ENCODE peak calls at places on chromosomes 13 and 19, in six cellular contexts. I, M, X, J, U and A are unnamed samples.

GRCh38 chr19:35253316-35254286 is 4.8 kb downstream of the LSR start:
- DNase-seq in X (no peak), M (no peak), I (no peak), J (peak), U (peak), A (no peak)

GRCh38 chr19:51158474-51159129 is 16.5 kb downstream of the SIGLEC7 start:
- DNase-seq in J (peak), U (peak), M (no peak), I (no peak), X (no peak), A (peak)

GRCh38 chr19:3250675-3251074 is 26.2 kb downstream of the CELF5 start:
- DNase-seq in X (no peak), J (peak), M (no peak), I (no peak), U (peak), A (peak)

GRCh38 chr19:36950335-36951119 is 34.4 kb downstream of the ZNF568 start:
- DNase-seq in U (no peak), X (no peak), I (no peak), J (peak), M (no peak), A (no peak)

GRCh38 chr19:52809801-52810200 is 11.6 kb downstream of the ZNF28 start:
- DNase-seq in M (no peak), J (no peak), I (no peak), U (no peak), X (no peak), A (no peak)

GRCh38 chr13:35283856-35284255 is 192.6 kb downstream of the MAB21L1 start:
- DNase-seq in J (no peak), M (no peak), U (no peak), X (no peak), I (no peak), A (no peak)

GRCh38 chr19:50204811-50205675 is 1.6 kb downstream of the MYH14 start:
- DNase-seq in M (peak), J (peak), I (no peak), U (peak), X (no peak), A (peak)

GRCh38 chr13:40187324-40187795 is 479.1 kb downstream of the FOXO1 start:
- DNase-seq in I (no peak), X (no peak), M (no peak), U (no peak), J (peak), A (no peak)

GRCh38 chr19:16368385-16369305 is 44.0 kb downstream of the KLF2 start:
- DNase-seq in U (no peak), I (no peak), M (no peak), X (no peak), J (no peak), A (no peak)

GRCh38 chr13:40381935-40382764 is 284.3 kb downstream of the FOXO1 start:
- DNase-seq in U (peak), J (no peak), X (no peak), M (no peak), I (no peak), A (no peak)

GRCh38 chr13:45598597-45598996 is 16.9 kb downstream of the ERICH6B start:
- DNase-seq in M (no peak), X (no peak), U (no peak), I (no peak), J (no peak), A (no peak)

GRCh38 chr13:25633108-25633507 is 261.3 kb downstream of the ATP8A2 start:
- DNase-seq in X (no peak), I (no peak), U (no peak), M (no peak), J (peak), A (no peak)

GRCh38 chr13:77028202-77028601 is 1.2 kb upstream of the FBXL3 start:
- DNase-seq in J (peak), X (peak), I (no peak), M (no peak), U (no peak), A (no peak)

GRCh38 chr13:48629282-48629681 is 24.4 kb upstream of the CYSLTR2 start:
- DNase-seq in M (no peak), X (no peak), I (no peak), J (no peak), U (no peak), A (no peak)

GRCh38 chr13:36709136-36709895 is 35.5 kb downstream of the SERTM1 start:
- DNase-seq in I (no peak), M (no peak), X (no peak), U (no peak), J (no peak), A (no peak)

GRCh38 chr19:2726160-2726855 is 5.1 kb upstream of the DIRAS1 start:
- DNase-seq in M (no peak), X (no peak), U (no peak), J (no peak), I (no peak), A (no peak)

GRCh38 chr19:31064486-31064885 is 284.8 kb downstream of the TSHZ3 start:
- DNase-seq in X (no peak), U (no peak), I (no peak), M (no peak), J (peak), A (no peak)

GRCh38 chr13:88919970-88920628 is 1248.9 kb downstream of the SLITRK5 start:
- DNase-seq in M (no peak), I (no peak), X (no peak), J (no peak), U (no peak), A (no peak)

GRCh38 chr19:3712663-3713531 is 4.7 kb downstream of the TJP3 start:
- DNase-seq in M (peak), U (no peak), X (no peak), J (no peak), I (no peak), A (peak)

GRCh38 chr13:21354721-21355120 is 104.4 kb downstream of the ZDHHC20 start:
- DNase-seq in J (no peak), M (no peak), I (no peak), X (no peak), U (no peak), A (no peak)

GRCh38 chr19:35899547-35900214 is 659 bp downstream of the NFKBID start:
- DNase-seq in J (peak), U (peak), M (peak), I (no peak), X (peak), A (peak)

GRCh38 chr19:44587863-44588752 is 25.3 kb upstream of the IGSF23 start:
- DNase-seq in I (peak), X (no peak), U (no peak), J (peak), M (no peak), A (peak)
- H3K27ac ChIP-seq in I (peak), X (no peak), U (no peak), J (no peak), M (no peak), A (peak)

GRCh38 chr19:10194500-10195198 is at the start of gene DNMT1:
- DNase-seq in I (peak), X (peak), U (peak), J (peak), M (peak), A (peak)

GRCh38 chr19:10191347-10191746 is 3.4 kb downstream of the DNMT1 start:
- DNase-seq in I (peak), X (peak), M (no peak), U (no peak), J (no peak), A (no peak)

GRCh38 chr19:10193666-10194499 is 870 bp downstream of the DNMT1 start:
- DNase-seq in I (no peak), U (peak), M (peak), J (peak), X (no peak), A (no peak)

GRCh38 chr19:10195199-10195519 is 406 bp upstream of the DNMT1 start:
- DNase-seq in U (no peak), J (no peak), M (no peak), X (no peak), I (no peak), A (no peak)

GRCh38 chr19:10192922-10193321 is 1.8 kb downstream of the DNMT1 start:
- DNase-seq in J (no peak), U (no peak), X (no peak), M (no peak), I (no peak), A (no peak)
- H3K27ac ChIP-seq in J (no peak), U (no peak), X (no peak), M (no peak), I (no peak), A (no peak)

DNA sequence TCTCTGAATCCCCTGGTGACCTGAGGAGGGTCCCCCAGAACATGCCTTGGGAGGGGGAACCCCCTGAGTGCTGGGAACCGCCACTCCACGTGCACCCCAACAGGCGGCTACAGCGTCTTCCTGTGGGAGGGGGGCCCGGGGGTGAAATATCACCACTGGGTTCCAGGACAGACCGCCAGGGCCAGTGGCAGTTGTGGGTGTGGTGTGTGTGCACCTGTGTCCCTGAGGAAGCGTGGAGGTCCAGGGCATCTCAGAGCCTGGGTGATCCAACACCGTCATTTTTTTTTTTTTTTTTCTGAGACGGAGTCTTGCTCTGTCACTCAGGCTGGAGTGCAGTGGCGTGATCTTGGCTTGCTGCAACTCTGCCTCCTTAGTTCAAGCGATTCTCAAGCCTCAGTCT is 4.2 kb downstream of the ADGRE5 start:
- DNase-seq in U (no peak), M (no peak), X (no peak), J (no peak), I (no peak), A (no peak)
- H3K27ac ChIP-seq in U (no peak), M (peak), X (peak), J (no peak), I (no peak), A (peak)

DNA sequence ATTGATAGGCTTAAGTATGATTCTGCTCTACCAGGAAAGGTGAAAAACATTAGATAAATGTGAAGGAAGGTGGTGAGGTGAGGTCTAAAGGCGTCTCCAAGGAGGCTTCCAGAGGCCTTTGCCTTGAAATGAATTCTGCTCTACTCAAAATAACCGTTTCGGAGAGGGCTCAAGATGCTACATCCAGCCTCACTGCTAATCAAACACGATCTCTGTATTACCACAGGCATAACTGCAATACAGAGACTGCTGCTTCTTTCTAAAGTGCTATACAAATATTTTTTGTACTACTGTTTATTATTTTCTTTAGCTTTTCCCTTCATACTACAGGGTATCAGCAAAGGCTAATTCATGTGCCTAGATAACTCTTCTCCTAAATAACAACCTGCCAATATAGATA is 16.8 kb downstream of the MBNL2 start:
- DNase-seq in J (no peak), X (no peak), M (no peak), I (no peak), U (no peak), A (no peak)
- H3K27ac ChIP-seq in J (no peak), X (peak), M (no peak), I (no peak), U (no peak), A (no peak)

GRCh38 chr19:55635856-55636440 is 4.9 kb upstream of the ZNF580 start:
- DNase-seq in X (no peak), M (no peak), J (no peak), U (no peak), I (no peak), A (no peak)
- H3K27ac ChIP-seq in X (peak), M (peak), J (no peak), U (no peak), I (peak), A (peak)

GRCh38 chr19:42267644-42268141 is 1.4 kb upstream of the CIC start:
- DNase-seq in U (no peak), J (no peak), X (peak), M (no peak), I (no peak), A (no peak)
- H3K27ac ChIP-seq in U (peak), J (no peak), X (peak), M (peak), I (peak), A (peak)